ENCODE peak calls at places on chromosomes 12 and 14, in five cellular contexts. X is adrenal gland, I is neural progenitor cell, Y is stomach, P is adipocyte. H is an unnamed sample. For H3K4me1, the result is how much of the 10 kb centered on the place peaks cover.

GRCh38 chr14:54211562-54212308 is 185.1 kb upstream of the CDKN3 start:
- DNase-seq in Y (no peak), P (peak), X (no peak), I (no peak), H (no peak)

GRCh38 chr12:26937443-26937862 is 328 bp downstream of the INTS13 start:
- DNase-seq in X (no peak), Y (no peak), P (peak), I (no peak), H (no peak)

GRCh38 chr12:19945559-19946485 is 422.5 kb upstream of the PDE3A start:
- DNase-seq in P (peak), Y (no peak), I (no peak), X (no peak), H (no peak)

GRCh38 chr12:31605531-31605930 is 14.6 kb upstream of the DENND5B start:
- DNase-seq in Y (no peak), I (no peak), X (no peak), P (no peak), H (no peak)

GRCh38 chr12:17204289-17205054 is 598.5 kb upstream of the LMO3 start:
- DNase-seq in X (no peak), Y (no peak), I (no peak), P (no peak), H (no peak)

GRCh38 chr14:65790185-65790815 is 377.8 kb downstream of the FUT8 start:
- DNase-seq in Y (no peak), I (no peak), X (no peak), P (no peak), H (no peak)

GRCh38 chr14:78836777-78837176 is 666.6 kb downstream of the NRXN3 start:
- DNase-seq in Y (peak), I (peak), X (peak), P (peak), H (peak)

GRCh38 chr14:103846569-103847438 is 571 bp downstream of the PPP1R13B start:
- DNase-seq in Y (peak), P (peak), I (peak), X (peak), H (no peak)

GRCh38 chr14:102439556-102439955 is 70.0 kb downstream of the ANKRD9 start:
- DNase-seq in I (no peak), P (no peak), X (no peak), Y (no peak), H (no peak)

GRCh38 chr12:82968644-82969339 is 282.1 kb downstream of the TMTC2 start:
- DNase-seq in I (no peak), P (no peak), Y (no peak), X (no peak), H (no peak)

GRCh38 chr12:4282892-4283511 is 9.4 kb downstream of the CCND2 start:
- DNase-seq in X (no peak), I (no peak), Y (no peak), P (no peak), H (no peak)

GRCh38 chr14:36346052-36346451 is 25.6 kb upstream of the MBIP start:
- DNase-seq in I (no peak), P (no peak), Y (no peak), X (no peak), H (no peak)

GRCh38 chr12:43979450-43979849 is 143.6 kb downstream of the TMEM117 start:
- DNase-seq in I (no peak), P (no peak), Y (no peak), X (no peak), H (no peak)

GRCh38 chr12:20212658-20213387 is 155.5 kb upstream of the PDE3A start:
- DNase-seq in Y (peak), I (peak), P (peak), X (peak), H (peak)

GRCh38 chr12:88986056-88986455 is 366.2 kb downstream of the DUSP6 start:
- DNase-seq in Y (no peak), X (no peak), I (no peak), P (no peak), H (no peak)

GRCh38 chr14:97977711-97978261 is 1180.6 kb downstream of the VRK1 start:
- DNase-seq in X (peak), Y (peak), I (no peak), P (no peak), H (no peak)

GRCh38 chr12:69936214-69936731 is 111.2 kb downstream of the MYRFL start:
- DNase-seq in X (no peak), I (no peak), P (no peak), Y (no peak), H (no peak)

GRCh38 chr14:65095633-65096205 is 6.6 kb downstream of the MAX start:
- DNase-seq in X (peak), P (peak), I (no peak), Y (peak), H (no peak)

GRCh38 chr14:79732911-79733310 is 478.4 kb downstream of the DIO2 start:
- DNase-seq in X (no peak), Y (no peak), I (no peak), P (peak), H (no peak)

GRCh38 chr12:115570271-115570777 is 707.2 kb downstream of the MED13L start:
- DNase-seq in P (peak), I (peak), X (no peak), Y (no peak), H (no peak)

GRCh38 chr14:50038398-50039119 is 77.8 kb downstream of the VCPKMT start:
- DNase-seq in P (peak), I (no peak), Y (no peak), X (peak), H (no peak)

GRCh38 chr12:99386907-99387306 is 260.6 kb upstream of the GARIN6 start:
- DNase-seq in I (peak), Y (no peak), X (no peak), P (peak), H (peak)

GRCh38 chr12:67630373-67631088 is 18.0 kb upstream of the DYRK2 start:
- DNase-seq in Y (peak), I (peak), P (no peak), X (peak), H (no peak)

GRCh38 chr12:131494741-131495524 is 216.0 kb upstream of the SFSWAP start:
- DNase-seq in Y (no peak), I (no peak), X (no peak), P (no peak), H (no peak)

GRCh38 chr14:96094656-96095055 is 55.5 kb downstream of the C14orf132 start:
- DNase-seq in P (no peak), I (no peak), X (no peak), Y (no peak), H (no peak)

GRCh38 chr12:120110550-120111501 is 5.7 kb downstream of the RAB35 start:
- DNase-seq in X (peak), P (no peak), Y (peak), I (peak), H (no peak)

GRCh38 chr12:5493018-5493417 is 61.1 kb downstream of the NTF3 start:
- DNase-seq in X (no peak), Y (no peak), P (no peak), I (peak), H (no peak)

GRCh38 chr14:84826349-84826748 is 703.6 kb upstream of the FLRT2 start:
- DNase-seq in I (no peak), X (no peak), Y (no peak), P (no peak), H (no peak)

DNA sequence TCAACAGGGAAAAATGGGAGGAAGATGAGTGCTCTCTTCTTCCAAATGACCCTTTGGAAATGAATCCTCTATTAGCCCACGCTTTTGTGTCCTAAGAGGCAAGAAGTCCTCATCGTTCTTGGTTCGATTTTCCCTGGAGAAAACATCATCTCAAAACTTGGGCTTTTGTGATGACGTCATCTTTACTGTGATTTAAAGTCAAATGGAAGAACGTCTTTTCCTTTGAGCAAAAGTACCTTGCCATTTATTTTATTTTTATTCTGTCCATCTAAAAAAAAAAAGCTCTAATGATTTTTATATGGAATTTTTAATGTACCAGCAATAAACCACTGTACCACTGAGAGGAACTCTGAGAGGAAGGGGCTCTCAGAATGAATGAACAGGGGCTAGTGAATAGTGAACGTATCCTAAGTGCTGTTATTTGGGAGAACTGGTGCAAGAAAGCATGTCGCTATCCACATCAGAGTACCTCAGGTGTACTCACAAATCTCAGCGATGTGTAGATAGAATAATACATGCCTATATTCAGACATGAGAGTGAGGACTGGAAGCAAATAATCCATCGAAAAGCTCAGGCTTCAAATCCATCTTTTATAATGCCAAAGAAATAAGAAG is 124.8 kb downstream of the HMGA2 start:
- DNase-seq in X (no peak), Y (no peak), P (no peak), I (no peak), H (no peak)
- H3K4me1 ChIP-seq in X (under half), Y (under half), P (under half), I (under half), H (under half)

GRCh38 chr12:53182836-53183235 is 2.1 kb upstream of the CSAD start:
- DNase-seq in X (no peak), Y (no peak), I (no peak), P (peak), H (no peak)

GRCh38 chr12:53179694-53180269 is 740 bp upstream of the ZNF740 start:
- DNase-seq in P (no peak), I (no peak), Y (no peak), X (peak), H (no peak)

GRCh38 chr12:53181935-53182334 is 1.2 kb upstream of the CSAD start:
- DNase-seq in X (no peak), P (peak), Y (no peak), I (no peak), H (no peak)

GRCh38 chr12:53180270-53180930 is at the start of the genes CSAD and ZNF740:
- DNase-seq in P (peak), X (peak), Y (peak), I (peak), H (peak)

DNA sequence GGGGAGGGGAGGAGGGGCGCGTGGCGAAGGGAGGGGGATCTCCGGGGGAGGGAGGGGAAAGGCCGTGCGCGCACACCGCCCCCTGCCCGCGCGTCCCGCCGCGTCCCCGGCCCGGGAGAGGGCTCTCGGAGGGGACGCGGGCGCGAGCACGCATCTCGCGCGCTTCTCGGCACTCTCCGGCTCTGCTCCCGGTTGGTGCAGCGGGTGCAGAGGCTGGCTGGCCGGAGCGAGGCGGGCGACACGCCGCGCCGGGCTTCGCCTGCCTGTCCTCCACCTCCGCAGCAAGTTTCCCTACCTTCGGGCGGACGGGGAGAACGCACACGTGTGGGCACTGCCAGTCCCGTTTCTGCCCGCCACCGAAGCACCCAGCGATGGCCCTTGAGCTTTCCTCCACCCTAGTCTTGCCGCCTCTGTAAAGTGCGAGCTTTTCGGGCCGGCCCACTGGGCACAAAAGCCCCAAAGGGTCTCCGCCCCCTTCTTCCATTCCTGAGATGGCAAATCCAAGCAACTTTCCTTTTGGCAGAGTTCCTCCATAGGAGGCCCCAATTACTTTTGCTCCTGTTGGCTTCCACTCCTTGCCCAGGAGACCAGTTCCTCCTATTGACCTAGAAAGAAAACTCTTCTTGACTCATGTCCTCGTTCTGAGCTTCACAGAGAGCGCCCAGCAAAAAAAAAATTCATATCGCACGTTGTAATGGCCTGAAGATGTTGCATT is 363 bp upstream of the CSAD start:
- DNase-seq in X (peak), P (peak), Y (peak), I (peak), H (peak)
- H3K4me1 ChIP-seq in X (under half), P (under half), Y (under half), I (under half), H (under half)

GRCh38 chr12:104519190-104519857 is 62.6 kb downstream of the CHST11 start:
- DNase-seq in Y (no peak), I (no peak), P (no peak), X (no peak), H (no peak)

GRCh38 chr12:104516821-104517220 is 60.1 kb downstream of the CHST11 start:
- DNase-seq in I (no peak), Y (no peak), P (no peak), X (no peak), H (no peak)

GRCh38 chr12:104520242-104520900 is 63.6 kb downstream of the CHST11 start:
- DNase-seq in X (no peak), P (no peak), I (no peak), Y (no peak), H (no peak)

GRCh38 chr12:104515899-104516298 is 59.2 kb downstream of the CHST11 start:
- DNase-seq in I (no peak), P (no peak), X (no peak), Y (no peak), H (no peak)

DNA sequence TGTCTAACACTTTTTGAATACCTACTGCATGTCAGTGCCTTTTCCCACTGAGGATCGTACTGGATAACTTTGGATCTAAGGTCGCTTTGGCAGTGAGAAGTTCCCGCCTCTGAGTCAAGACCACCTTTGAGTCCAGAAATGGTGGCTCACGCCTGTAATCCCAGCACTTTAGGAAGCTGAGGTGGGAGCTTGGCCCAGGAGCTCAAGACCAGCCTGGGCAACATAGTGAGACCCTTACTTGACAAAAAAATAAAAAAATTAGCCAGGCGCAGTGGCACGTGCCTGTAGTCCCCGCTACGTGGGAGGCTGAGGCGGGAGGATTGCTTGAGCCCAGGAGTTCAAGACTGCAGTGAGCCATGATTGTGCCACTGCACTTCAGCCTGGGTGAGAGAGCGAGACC is 61.1 kb downstream of the CHST11 start:
- DNase-seq in X (no peak), Y (no peak), P (no peak), I (no peak), H (no peak)
- H3K4me1 ChIP-seq in X (under half), Y (under half), P (under half), I (under half), H (under half)

GRCh38 chr12:124686001-124686884 is 118.8 kb upstream of the NCOR2 start:
- DNase-seq in I (no peak), Y (no peak), P (peak), X (no peak), H (no peak)
- H3K4me1 ChIP-seq in I (under half), Y (under half), P (half or more), X (under half), H (under half)

GRCh38 chr12:112419269-112420133 is 754 bp downstream of the PTPN11 start:
- DNase-seq in X (peak), Y (peak), P (peak), I (peak), H (peak)
- H3K4me1 ChIP-seq in X (under half), Y (under half), P (under half), I (under half), H (under half)

GRCh38 chr14:35240233-35240632 is 51.9 kb upstream of the PSMA6 start:
- DNase-seq in I (no peak), P (no peak), Y (no peak), X (no peak), H (no peak)

GRCh38 chr14:35231207-35231755 is 60.9 kb upstream of the PSMA6 start:
- DNase-seq in I (no peak), Y (no peak), P (peak), X (no peak), H (no peak)

GRCh38 chr14:35234007-35234406 is 58.2 kb upstream of the PSMA6 start:
- DNase-seq in I (no peak), P (peak), Y (no peak), X (no peak), H (no peak)

GRCh38 chr14:35235840-35236239 is 56.3 kb upstream of the PSMA6 start:
- DNase-seq in P (no peak), Y (no peak), I (no peak), X (no peak), H (no peak)

DNA sequence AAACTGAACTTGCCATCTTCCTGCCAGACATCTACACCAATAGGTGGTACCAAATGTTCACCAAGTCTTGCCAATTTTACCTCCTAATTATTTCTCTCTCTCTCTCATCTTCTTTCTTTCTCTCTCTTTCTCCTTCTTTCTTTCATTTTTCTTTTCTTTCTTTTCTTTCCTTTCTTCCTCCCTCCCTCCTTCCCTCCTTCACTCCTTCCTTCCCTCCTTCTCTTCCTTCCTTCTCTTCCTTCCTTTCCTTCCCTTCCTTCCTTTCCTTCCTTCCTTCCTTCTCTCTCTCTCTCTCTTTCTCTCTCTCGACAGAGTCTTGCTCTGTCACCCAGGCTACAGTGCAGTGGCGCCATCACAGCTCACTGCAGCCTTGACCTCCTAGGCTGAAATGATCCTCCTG is 55.4 kb upstream of the PSMA6 start:
- DNase-seq in X (no peak), P (no peak), I (no peak), Y (no peak), H (no peak)
- H3K4me1 ChIP-seq in X (under half), P (under half), I (under half), Y (under half), H (under half)

GRCh38 chr12:103676863-103677262 is 89.8 kb downstream of the STAB2 start:
- DNase-seq in X (no peak), P (no peak), Y (no peak), I (no peak), H (no peak)
- H3K4me1 ChIP-seq in X (under half), P (under half), Y (under half), I (under half), H (under half)

GRCh38 chr12:6938353-6939186 is 5.0 kb upstream of the RNU7-1 start:
- DNase-seq in Y (no peak), X (peak), P (no peak), I (no peak), H (no peak)
- H3K4me1 ChIP-seq in Y (under half), X (under half), P (half or more), I (under half), H (under half)

GRCh38 chr12:837548-837947 is 85.2 kb downstream of the WNK1 start:
- DNase-seq in Y (no peak), I (no peak), X (no peak), P (no peak), H (no peak)

GRCh38 chr12:830111-830867 is 77.9 kb downstream of the WNK1 start:
- DNase-seq in Y (no peak), P (no peak), I (no peak), X (no peak), H (no peak)

GRCh38 chr12:836952-837351 is 84.6 kb downstream of the WNK1 start:
- DNase-seq in Y (no peak), I (no peak), P (no peak), X (no peak), H (no peak)

GRCh38 chr12:835754-836493 is 83.5 kb downstream of the WNK1 start:
- DNase-seq in X (no peak), I (no peak), P (peak), Y (no peak), H (no peak)
- H3K4me1 ChIP-seq in X (under half), I (under half), P (under half), Y (under half), H (under half)

DNA sequence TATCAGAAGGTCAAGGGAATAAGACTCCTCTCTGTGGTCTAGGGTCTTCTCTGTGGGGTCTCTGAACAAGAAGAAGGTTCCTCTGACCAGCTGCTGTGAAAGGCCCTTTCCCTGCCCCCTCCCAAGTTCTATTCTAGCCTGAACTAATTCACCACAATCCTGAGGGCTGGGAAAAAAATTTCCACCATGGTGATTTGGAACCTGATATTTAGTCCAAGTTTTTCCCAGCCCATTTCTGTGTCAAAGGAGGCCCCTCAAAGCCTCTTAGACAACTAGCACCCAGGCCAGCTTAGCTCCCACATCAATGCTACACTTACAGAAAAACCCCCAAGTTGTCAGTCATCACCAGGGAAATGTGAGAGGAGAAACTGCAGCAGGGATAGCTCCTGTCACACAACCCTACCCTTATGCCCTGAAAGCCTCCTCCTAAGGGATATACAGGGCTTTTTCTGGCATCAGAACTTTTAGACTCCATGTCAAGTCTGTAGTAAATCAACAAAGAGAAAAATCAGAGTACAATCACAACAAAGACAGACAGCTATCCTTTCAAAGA is 4.5 kb downstream of the FMNL3 start:
- DNase-seq in I (no peak), P (peak), Y (no peak), X (no peak), H (no peak)
- H3K4me1 ChIP-seq in I (under half), P (half or more), Y (under half), X (under half), H (under half)